ENCODE peak calls at places on chromosomes 12 and 14, in six cellular contexts. One of them, this sample, is unnamed.

GRCh38 chr12:68610435-68611093 is at the start of gene RAP1B:
- DNase-seq in BJ: peak
- DNase-seq in T-helper 2 cell treated with Interferon-gamma antibody and Interleukin-4, amounts not matched to agents 5 μg/mL and 100 μg/mL, for 36 hours: peak
- DNase-seq in M059J: peak
- DNase-seq in NCI-H1092: peak
- DNase-seq in GM13977: peak
- DNase-seq in this sample: peak

GRCh38 chr12:71846322-71846940 is 6.9 kb downstream of the TBC1D15 start:
- DNase-seq in T-helper 2 cell treated with Interferon-gamma antibody and Interleukin-4, amounts not matched to agents 5 μg/mL and 100 μg/mL, for 36 hours: no peak
- DNase-seq in NCI-H1092: no peak
- DNase-seq in GM13977: no peak
- DNase-seq in M059J: peak
- DNase-seq in BJ: no peak
- DNase-seq in this sample: no peak

GRCh38 chr12:7797698-7798398 is 8.6 kb downstream of the NANOG start:
- DNase-seq in GM13977: no peak
- DNase-seq in T-helper 2 cell treated with Interferon-gamma antibody and Interleukin-4, amounts not matched to agents 5 μg/mL and 100 μg/mL, for 36 hours: no peak
- DNase-seq in NCI-H1092: no peak
- DNase-seq in M059J: peak
- DNase-seq in BJ: no peak
- DNase-seq in this sample: no peak

GRCh38 chr12:54935235-54935951 is 49.2 kb downstream of the TESPA1 start:
- DNase-seq in T-helper 2 cell treated with Interferon-gamma antibody and Interleukin-4, amounts not matched to agents 5 μg/mL and 100 μg/mL, for 36 hours: peak
- DNase-seq in BJ: peak
- DNase-seq in NCI-H1092: no peak
- DNase-seq in GM13977: peak
- DNase-seq in M059J: peak
- DNase-seq in this sample: peak

GRCh38 chr12:112241176-112241575 is 115.8 kb downstream of the TRAFD1 start:
- DNase-seq in M059J: no peak
- DNase-seq in BJ: no peak
- DNase-seq in GM13977: no peak
- DNase-seq in T-helper 2 cell treated with Interferon-gamma antibody and Interleukin-4, amounts not matched to agents 5 μg/mL and 100 μg/mL, for 36 hours: no peak
- DNase-seq in NCI-H1092: no peak
- DNase-seq in this sample: no peak

GRCh38 chr12:106282457-106283097 is 20.0 kb upstream of the TCP11L2 start:
- DNase-seq in BJ: no peak
- DNase-seq in GM13977: peak
- DNase-seq in NCI-H1092: no peak
- DNase-seq in M059J: peak
- DNase-seq in T-helper 2 cell treated with Interferon-gamma antibody and Interleukin-4, amounts not matched to agents 5 μg/mL and 100 μg/mL, for 36 hours: no peak
- DNase-seq in this sample: peak

GRCh38 chr12:91574391-91574790 is 391.8 kb upstream of the DCN start:
- DNase-seq in M059J: peak
- DNase-seq in NCI-H1092: no peak
- DNase-seq in GM13977: no peak
- DNase-seq in BJ: no peak
- DNase-seq in T-helper 2 cell treated with Interferon-gamma antibody and Interleukin-4, amounts not matched to agents 5 μg/mL and 100 μg/mL, for 36 hours: no peak
- DNase-seq in this sample: no peak

GRCh38 chr12:10186299-10186698 is 7.5 kb downstream of the TMEM52B start:
- DNase-seq in GM13977: peak
- DNase-seq in T-helper 2 cell treated with Interferon-gamma antibody and Interleukin-4, amounts not matched to agents 5 μg/mL and 100 μg/mL, for 36 hours: no peak
- DNase-seq in NCI-H1092: no peak
- DNase-seq in M059J: no peak
- DNase-seq in BJ: no peak
- DNase-seq in this sample: no peak

GRCh38 chr12:15469342-15469741 is 147.0 kb downstream of the PTPRO start:
- DNase-seq in NCI-H1092: no peak
- DNase-seq in GM13977: no peak
- DNase-seq in M059J: no peak
- DNase-seq in T-helper 2 cell treated with Interferon-gamma antibody and Interleukin-4, amounts not matched to agents 5 μg/mL and 100 μg/mL, for 36 hours: no peak
- DNase-seq in BJ: no peak
- DNase-seq in this sample: no peak

GRCh38 chr14:65281991-65282908 is 130.3 kb upstream of the FUT8 start:
- DNase-seq in BJ: peak
- DNase-seq in NCI-H1092: no peak
- DNase-seq in GM13977: peak
- DNase-seq in T-helper 2 cell treated with Interferon-gamma antibody and Interleukin-4, amounts not matched to agents 5 μg/mL and 100 μg/mL, for 36 hours: no peak
- DNase-seq in M059J: peak
- DNase-seq in this sample: peak

GRCh38 chr14:65296402-65296801 is 116.1 kb upstream of the FUT8 start:
- DNase-seq in M059J: no peak
- DNase-seq in GM13977: no peak
- DNase-seq in NCI-H1092: no peak
- DNase-seq in BJ: no peak
- DNase-seq in T-helper 2 cell treated with Interferon-gamma antibody and Interleukin-4, amounts not matched to agents 5 μg/mL and 100 μg/mL, for 36 hours: no peak
- DNase-seq in this sample: no peak

GRCh38 chr12:81699572-81699971 is 59.6 kb downstream of the PPFIA2 start:
- DNase-seq in GM13977: no peak
- DNase-seq in T-helper 2 cell treated with Interferon-gamma antibody and Interleukin-4, amounts not matched to agents 5 μg/mL and 100 μg/mL, for 36 hours: no peak
- DNase-seq in NCI-H1092: no peak
- DNase-seq in M059J: no peak
- DNase-seq in BJ: no peak
- DNase-seq in this sample: no peak

GRCh38 chr12:101698782-101699347 is 1.4 kb downstream of the CHPT1 start:
- DNase-seq in T-helper 2 cell treated with Interferon-gamma antibody and Interleukin-4, amounts not matched to agents 5 μg/mL and 100 μg/mL, for 36 hours: no peak
- DNase-seq in NCI-H1092: no peak
- DNase-seq in BJ: no peak
- DNase-seq in GM13977: peak
- DNase-seq in M059J: peak
- DNase-seq in this sample: no peak

GRCh38 chr12:53056901-53057300 is 7.0 kb downstream of the TNS2 start:
- DNase-seq in M059J: no peak
- DNase-seq in BJ: no peak
- DNase-seq in T-helper 2 cell treated with Interferon-gamma antibody and Interleukin-4, amounts not matched to agents 5 μg/mL and 100 μg/mL, for 36 hours: no peak
- DNase-seq in NCI-H1092: no peak
- DNase-seq in GM13977: no peak
- DNase-seq in this sample: no peak

GRCh38 chr12:123032736-123033391 is 52.4 kb downstream of the ARL6IP4 start:
- DNase-seq in T-helper 2 cell treated with Interferon-gamma antibody and Interleukin-4, amounts not matched to agents 5 μg/mL and 100 μg/mL, for 36 hours: no peak
- DNase-seq in GM13977: no peak
- DNase-seq in M059J: no peak
- DNase-seq in NCI-H1092: peak
- DNase-seq in BJ: no peak
- DNase-seq in this sample: no peak

GRCh38 chr12:10571141-10571540 is 42.3 kb downstream of the MAGOHB start:
- DNase-seq in NCI-H1092: no peak
- DNase-seq in T-helper 2 cell treated with Interferon-gamma antibody and Interleukin-4, amounts not matched to agents 5 μg/mL and 100 μg/mL, for 36 hours: no peak
- DNase-seq in GM13977: no peak
- DNase-seq in M059J: no peak
- DNase-seq in BJ: no peak
- DNase-seq in this sample: no peak

GRCh38 chr14:102213984-102214658 is 74.4 kb downstream of the WDR20 start:
- DNase-seq in NCI-H1092: no peak
- DNase-seq in BJ: no peak
- DNase-seq in M059J: no peak
- DNase-seq in T-helper 2 cell treated with Interferon-gamma antibody and Interleukin-4, amounts not matched to agents 5 μg/mL and 100 μg/mL, for 36 hours: no peak
- DNase-seq in GM13977: no peak
- DNase-seq in this sample: no peak

GRCh38 chr12:6816598-6816997 is 5.0 kb upstream of the GPR162 start:
- DNase-seq in GM13977: no peak
- DNase-seq in M059J: no peak
- DNase-seq in BJ: no peak
- DNase-seq in NCI-H1092: no peak
- DNase-seq in T-helper 2 cell treated with Interferon-gamma antibody and Interleukin-4, amounts not matched to agents 5 μg/mL and 100 μg/mL, for 36 hours: no peak
- DNase-seq in this sample: no peak

GRCh38 chr12:3323002-3323685 is 167.9 kb upstream of the PRMT8 start:
- DNase-seq in GM13977: no peak
- DNase-seq in T-helper 2 cell treated with Interferon-gamma antibody and Interleukin-4, amounts not matched to agents 5 μg/mL and 100 μg/mL, for 36 hours: no peak
- DNase-seq in NCI-H1092: no peak
- DNase-seq in M059J: no peak
- DNase-seq in BJ: no peak
- DNase-seq in this sample: no peak

GRCh38 chr14:38384746-38385145 is 128.9 kb upstream of the CLEC14A start:
- DNase-seq in GM13977: no peak
- DNase-seq in NCI-H1092: no peak
- DNase-seq in M059J: no peak
- DNase-seq in BJ: no peak
- DNase-seq in T-helper 2 cell treated with Interferon-gamma antibody and Interleukin-4, amounts not matched to agents 5 μg/mL and 100 μg/mL, for 36 hours: no peak
- DNase-seq in this sample: no peak

GRCh38 chr14:51211149-51211548 is 28.9 kb upstream of the TMX1 start:
- DNase-seq in BJ: no peak
- DNase-seq in T-helper 2 cell treated with Interferon-gamma antibody and Interleukin-4, amounts not matched to agents 5 μg/mL and 100 μg/mL, for 36 hours: no peak
- DNase-seq in M059J: peak
- DNase-seq in GM13977: no peak
- DNase-seq in NCI-H1092: peak
- DNase-seq in this sample: no peak

GRCh38 chr14:72045885-72046284 is 113.7 kb downstream of the RGS6 start:
- DNase-seq in NCI-H1092: no peak
- DNase-seq in T-helper 2 cell treated with Interferon-gamma antibody and Interleukin-4, amounts not matched to agents 5 μg/mL and 100 μg/mL, for 36 hours: no peak
- DNase-seq in GM13977: no peak
- DNase-seq in BJ: no peak
- DNase-seq in M059J: no peak
- DNase-seq in this sample: no peak

GRCh38 chr14:74349757-74350156 is 1.5 kb downstream of the VRTN start:
- DNase-seq in GM13977: no peak
- DNase-seq in NCI-H1092: no peak
- DNase-seq in M059J: no peak
- DNase-seq in T-helper 2 cell treated with Interferon-gamma antibody and Interleukin-4, amounts not matched to agents 5 μg/mL and 100 μg/mL, for 36 hours: no peak
- DNase-seq in BJ: no peak
- DNase-seq in this sample: no peak

GRCh38 chr12:90075685-90076084 is 367.0 kb upstream of the ATP2B1 start:
- DNase-seq in T-helper 2 cell treated with Interferon-gamma antibody and Interleukin-4, amounts not matched to agents 5 μg/mL and 100 μg/mL, for 36 hours: no peak
- DNase-seq in GM13977: no peak
- DNase-seq in BJ: no peak
- DNase-seq in M059J: no peak
- DNase-seq in NCI-H1092: no peak
- DNase-seq in this sample: no peak

GRCh38 chr14:30559638-30560071 is 697 bp downstream of the G2E3 start:
- DNase-seq in T-helper 2 cell treated with Interferon-gamma antibody and Interleukin-4, amounts not matched to agents 5 μg/mL and 100 μg/mL, for 36 hours: no peak
- DNase-seq in GM13977: no peak
- DNase-seq in NCI-H1092: peak
- DNase-seq in M059J: peak
- DNase-seq in BJ: no peak
- DNase-seq in this sample: peak